ENCODE peak calls at places on chromosomes 13 and 19, in six cellular contexts. R is pancreas, D is neural progenitor cell, M is GM12878, Q is GM23338, V is mucosa of descending colon. Y is an unnamed sample.
A peak's percentile ranks its signal among the peaks of the same experiment; 100 is the strongest.

GRCh38 chr19:29293736-29294342 is 80.9 kb upstream of the UQCRFS1 start:
- DNase-seq in M (no peak), R (no peak), Q (no peak), V (no peak), D (no peak), Y (no peak)

GRCh38 chr13:93416943-93417342 is 190.3 kb downstream of the GPC6 start:
- DNase-seq in D (no peak), M (no peak), Q (no peak), V (no peak), R (no peak), Y (no peak)

GRCh38 chr19:7602240-7602934 is 6.7 kb downstream of the CAMSAP3 start:
- DNase-seq in D (no peak), M (no peak), R (peak; percentile 69), Q (no peak), V (no peak), Y (no peak)

GRCh38 chr13:78323848-78324247 is 279.5 kb downstream of the POU4F1 start:
- DNase-seq in Q (no peak), M (no peak), V (no peak), D (no peak), R (no peak), Y (no peak)

GRCh38 chr13:93151277-93151676 is 75.3 kb upstream of the GPC6 start:
- DNase-seq in Q (no peak), R (no peak), D (no peak), V (no peak), M (no peak), Y (no peak)

GRCh38 chr13:86282450-86282849 is 483.2 kb upstream of the SLITRK6 start:
- DNase-seq in R (no peak), V (no peak), M (peak; percentile 20), D (no peak), Q (no peak), Y (no peak)

GRCh38 chr13:95354680-95355487 is 53.6 kb upstream of the ABCC4 start:
- DNase-seq in V (no peak), R (no peak), M (no peak), Q (no peak), D (peak; percentile 39), Y (no peak)

GRCh38 chr19:34904846-34905527 is 21.7 kb upstream of the ZNF30 start:
- DNase-seq in V (no peak), M (no peak), R (no peak), Q (peak; percentile 61), D (peak; percentile 48), Y (no peak)

GRCh38 chr13:60623131-60623530 is 226.1 kb downstream of the TDRD3 start:
- DNase-seq in R (no peak), V (no peak), D (no peak), M (no peak), Q (no peak), Y (no peak)

GRCh38 chr19:51695088-51695487 is 2.0 kb downstream of the SPACA6 start:
- DNase-seq in D (no peak), M (no peak), Q (no peak), V (no peak), R (no peak), Y (no peak)

DNA sequence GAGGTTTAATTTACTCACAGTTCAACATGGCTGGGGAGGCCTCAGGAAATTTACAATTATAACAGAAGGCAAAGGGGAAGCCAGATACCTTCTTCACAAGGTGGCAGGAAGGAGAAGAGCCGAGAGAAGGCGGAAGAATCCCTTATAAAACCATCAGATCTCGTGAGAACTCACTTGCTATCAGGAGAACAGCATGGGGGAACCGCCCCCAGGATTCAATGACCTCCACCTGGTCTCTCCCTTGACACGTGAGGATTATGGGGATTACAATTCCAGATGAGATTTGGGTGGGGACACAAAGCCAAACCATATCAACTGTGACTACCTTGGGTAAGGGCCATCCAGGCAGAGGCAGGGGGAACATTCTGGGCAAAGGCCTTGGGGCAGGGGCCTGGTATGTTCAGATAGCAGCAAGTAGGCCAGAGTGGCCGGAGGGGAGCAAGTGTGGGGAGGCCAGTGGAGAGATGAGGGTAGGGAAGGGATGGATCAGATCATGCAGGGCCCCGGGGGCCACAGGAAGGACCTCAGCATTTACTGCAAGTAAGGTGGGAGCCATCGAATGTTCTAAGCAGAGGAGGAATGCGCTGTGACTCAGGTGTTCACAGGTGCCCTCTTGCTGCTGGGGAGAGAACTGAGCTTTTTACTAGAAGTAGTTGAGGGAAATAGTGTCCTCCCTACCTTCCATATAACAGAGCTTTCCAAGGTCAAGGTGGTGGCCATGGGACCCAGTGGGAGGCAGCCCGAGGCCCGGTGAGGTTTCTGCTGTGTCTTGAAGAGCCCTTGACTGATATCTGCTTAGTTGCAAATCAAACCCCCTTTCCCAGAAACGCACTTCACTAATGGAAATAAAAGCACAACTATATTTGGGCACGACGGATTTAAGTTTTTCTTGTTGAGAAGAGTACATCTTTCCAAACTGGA is 18.0 kb downstream of the RAB3D start:
- DNase-seq in V (no peak), M (no peak), R (no peak), D (no peak), Q (peak; percentile 48), Y (no peak)
- TF ChIP-seq CTCF in V (no peak), M (no peak), R (no peak), D (no peak), Q (peak; percentile 41), Y (peak; percentile 14)

GRCh38 chr13:114065926-114066774 is 66.3 kb downstream of the RASA3 start:
- DNase-seq in Q (no peak), D (no peak), V (no peak), M (no peak), R (no peak), Y (peak; percentile 39)
- H3K4me3 ChIP-seq in Q (no peak overlapping the region), D (no peak overlapping the region), V (no peak overlapping the region), M (peak overlapping the region; percentile 42), R (no peak overlapping the region), Y (peak overlapping the region; percentile 70)

GRCh38 chr13:45473627-45474026 is 8.9 kb downstream of the COG3 start:
- DNase-seq in M (no peak), V (no peak), R (no peak), D (peak; percentile 24), Q (peak; percentile 71), Y (no peak)
- TF ChIP-seq CTCF in M (no peak), V (no peak), R (no peak), D (peak; percentile 37), Q (peak; percentile 55), Y (peak; percentile 47)

DNA sequence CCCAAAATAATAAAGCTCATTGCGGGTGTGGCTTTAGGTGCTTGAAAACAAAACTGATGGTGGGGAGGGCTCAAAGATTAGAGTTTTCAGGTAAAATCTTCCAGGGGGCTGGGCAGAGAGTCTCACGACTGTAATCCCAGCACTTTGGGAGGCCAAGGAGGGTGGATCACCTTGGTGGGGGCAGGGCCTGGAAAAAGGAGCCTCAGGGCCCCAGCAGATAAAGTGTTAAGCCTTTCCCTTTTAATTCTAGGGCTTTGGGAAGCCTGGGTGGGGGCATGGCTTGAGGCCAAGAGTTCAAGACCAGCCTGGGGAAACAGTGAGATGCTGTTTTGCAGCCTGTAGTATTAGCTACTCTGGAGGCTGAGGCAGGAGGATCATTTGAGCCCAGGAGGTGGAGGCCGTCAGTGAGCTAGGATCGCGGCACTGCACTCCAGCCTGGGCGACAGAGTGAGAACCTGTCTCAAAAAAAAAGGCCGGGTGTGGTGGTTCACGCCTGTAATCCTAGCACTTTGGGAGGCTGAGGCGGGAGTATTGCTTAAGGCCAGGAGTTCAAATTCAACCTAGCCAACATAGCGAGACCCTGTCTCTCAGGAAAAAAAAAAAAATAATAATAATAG is 1.7 kb downstream of the IRGQ start:
- DNase-seq in D (no peak), R (no peak), V (no peak), Q (no peak), M (no peak), Y (no peak)
- H3K4me3 ChIP-seq in D (peak overlapping the region; percentile 64), R (peak overlapping the region; percentile 60), V (no peak overlapping the region), Q (peak overlapping the region; percentile 73), M (peak overlapping the region; percentile 32), Y (peak overlapping the region; percentile 78)

DNA sequence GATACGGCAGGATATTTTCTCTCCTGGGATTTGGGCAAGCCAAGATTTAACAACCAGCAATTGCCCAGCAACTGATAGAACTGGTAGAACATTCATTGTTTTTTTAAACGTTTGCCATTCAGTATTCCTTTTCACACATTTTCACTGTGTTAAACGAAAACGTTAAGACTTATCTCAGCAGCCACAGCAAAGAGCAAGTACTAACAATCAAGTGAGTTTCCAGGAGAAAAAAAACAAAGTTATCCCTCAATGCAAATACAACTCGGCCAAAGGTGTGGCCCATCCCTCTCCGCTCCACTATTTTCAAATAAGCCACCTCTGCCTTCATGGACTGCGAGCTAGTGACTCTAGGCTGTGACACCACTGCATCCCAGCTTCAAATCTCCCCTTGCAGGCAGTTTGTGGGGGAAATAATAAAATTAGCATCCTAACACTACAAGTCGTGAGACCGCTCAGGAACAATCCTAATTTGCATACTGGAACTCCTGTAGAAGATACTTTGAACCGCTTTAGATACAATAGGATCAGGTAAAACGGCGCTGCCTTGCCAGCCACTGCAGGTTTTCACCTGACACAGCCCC is 449 bp upstream of the RFXAP start:
- DNase-seq in D (no peak), V (no peak), M (no peak), R (no peak), Q (no peak), Y (no peak)
- TF ChIP-seq CTCF in D (no peak), V (no peak), M (no peak), R (no peak), Q (no peak), Y (no peak)

GRCh38 chr19:48837081-48837524 is 812 bp upstream of the HSD17B14 start:
- DNase-seq in R (peak; percentile 61), Q (peak; percentile 99), M (peak; percentile 67), V (peak; percentile 61), D (peak; percentile 99), Y (peak; percentile 74)

GRCh38 chr19:48837586-48838191 is 1.4 kb upstream of the HSD17B14 start:
- DNase-seq in R (no peak), M (no peak), D (peak; percentile 69), Q (peak; percentile 59), V (no peak), Y (no peak)

GRCh38 chr19:48833977-48834376 is 2.3 kb downstream of the HSD17B14 start:
- DNase-seq in R (no peak), Q (peak; percentile 54), D (no peak), M (no peak), V (no peak), Y (no peak)

GRCh38 chr19:48836089-48837017 is at the start of gene HSD17B14:
- DNase-seq in Q (peak; percentile 90), D (peak; percentile 91), R (no peak), M (no peak), V (no peak), Y (no peak)

GRCh38 chr19:48835734-48836088 is 580 bp downstream of the HSD17B14 start:
- DNase-seq in R (peak; percentile 93), V (peak; percentile 99), M (peak; percentile 82), Q (peak; percentile 98), D (peak; percentile 95), Y (peak; percentile 79)
- H3K4me3 ChIP-seq in R (peak overlapping the region; percentile 30), V (no peak overlapping the region), M (peak overlapping the region; percentile 72), Q (peak overlapping the region; percentile 61), D (peak overlapping the region; percentile 53), Y (peak overlapping the region; percentile 43)

GRCh38 chr13:28273919-28274318 is 135.6 kb downstream of the PAN3 start:
- DNase-seq in Q (peak; percentile 40), R (no peak), M (no peak), D (peak; percentile 6), V (no peak), Y (no peak)
- TF ChIP-seq CTCF in Q (peak; percentile 24), R (no peak), M (peak; percentile 10), D (peak; percentile 27), V (no peak), Y (peak; percentile 13)